ENCODE peak calls at places on chromosomes 5 and 9, in six cellular contexts. U is IMR-90, P is H1, G is mesendoderm, V is neuronal stem cell, Q is mesenchymal stem cell. T is an unnamed sample.

GRCh38 chr5:81402180-81402930 is 8.4 kb upstream of the ACOT12 start:
- DNase-seq in U (no peak), P (no peak), G (no peak), V (no peak), Q (no peak), T (peak; percentile 29)

GRCh38 chr9:27212191-27212590 is 84.8 kb downstream of the EQTN start:
- DNase-seq in U (peak; percentile 37), P (no peak), G (no peak), V (no peak), Q (no peak), T (peak; percentile 86)

GRCh38 chr9:86768020-86768419 is 179.3 kb downstream of the GAS1 start:
- DNase-seq in U (no peak), P (no peak), G (no peak), V (no peak), Q (no peak), T (peak; percentile 41)

GRCh38 chr9:110626109-110626829 is 42.3 kb upstream of the MUSK start:
- DNase-seq in U (peak; percentile 98), P (no peak), G (peak; percentile 27), V (no peak), Q (peak; percentile 98), T (no peak)

GRCh38 chr9:129458155-129458661 is 162.7 kb downstream of the C9orf50 start:
- DNase-seq in U (no peak), P (no peak), G (no peak), V (no peak), Q (peak; percentile 69), T (no peak)

GRCh38 chr5:43889238-43889637 is 286.3 kb downstream of the NNT start:
- DNase-seq in U (peak; percentile 3), P (no peak), G (no peak), V (no peak), Q (peak; percentile 6), T (peak; percentile 20)

GRCh38 chr9:5510360-5510931 is at the start of gene PDCD1LG2:
- DNase-seq in U (peak; percentile 84), P (no peak), G (no peak), V (no peak), Q (peak; percentile 89), T (peak; percentile 89)

GRCh38 chr9:114619205-114619758 is 8.2 kb downstream of the TMEM268 start:
- DNase-seq in U (no peak), P (no peak), G (no peak), V (no peak), Q (no peak), T (peak; percentile 63)

GRCh38 chr9:105088088-105088487 is 156.4 kb upstream of the SLC44A1 start:
- DNase-seq in U (no peak), P (no peak), G (no peak), V (no peak), Q (no peak), T (peak; percentile 30)

GRCh38 chr5:125476888-125477585 is 730.6 kb upstream of the ZNF608 start:
- DNase-seq in U (peak; percentile 47), P (no peak), G (peak; percentile 14), V (no peak), Q (no peak), T (peak; percentile 66)

GRCh38 chr5:39057745-39058144 is 16.5 kb downstream of the RICTOR start:
- DNase-seq in U (no peak), P (no peak), G (no peak), V (no peak), Q (peak; percentile 30), T (no peak)

GRCh38 chr5:81165493-81166119 is 67.5 kb upstream of the CKMT2 start:
- DNase-seq in U (peak; percentile 67), P (peak; percentile 38), G (peak; percentile 91), V (peak; percentile 43), Q (peak; percentile 65), T (peak; percentile 66)

GRCh38 chr5:134905246-134905996 is 490 bp downstream of the PCBD2 start:
- DNase-seq in U (peak; percentile 74), P (no peak), G (peak; percentile 64), V (peak; percentile 36), Q (peak; percentile 75), T (peak; percentile 81)

GRCh38 chr9:115808695-115809094 is 344.9 kb upstream of the PAPPA start:
- DNase-seq in U (peak; percentile 88), P (no peak), G (no peak), V (no peak), Q (peak; percentile 57), T (no peak)

GRCh38 chr9:97773091-97773490 is 76.0 kb upstream of the XPA start:
- DNase-seq in U (no peak), P (no peak), G (no peak), V (no peak), Q (no peak), T (no peak)

GRCh38 chr9:2299156-2299842 is 284.2 kb downstream of the SMARCA2 start:
- DNase-seq in U (no peak), P (no peak), G (no peak), V (no peak), Q (no peak), T (peak; percentile 92)

DNA sequence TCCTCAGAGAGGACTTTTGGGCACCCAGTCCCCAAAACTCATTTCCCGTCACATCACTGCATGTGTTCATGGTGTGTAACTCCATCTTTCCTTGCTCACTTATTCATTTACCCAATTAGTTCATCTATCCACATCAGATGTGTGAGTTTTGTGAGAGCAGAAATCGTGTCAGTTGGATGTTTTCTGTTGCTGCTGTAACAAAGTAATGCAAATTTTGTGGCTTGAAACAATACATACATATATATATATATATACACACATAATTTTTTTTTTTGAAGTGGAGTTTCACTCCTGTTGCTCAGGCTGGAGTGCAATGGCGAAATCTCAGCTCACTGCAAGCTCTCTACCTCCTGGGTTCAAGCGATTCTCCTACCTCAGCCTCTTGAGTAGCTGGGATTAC is 70.5 kb upstream of the BOD1 start:
- DNase-seq in U (no peak), P (no peak), G (no peak), V (no peak), Q (no peak), T (no peak)
- H3K4me3 ChIP-seq in U (no peak overlapping the region), P (no peak overlapping the region), G (no peak overlapping the region), V (no peak overlapping the region), Q (no peak overlapping the region), T (no peak overlapping the region)

GRCh38 chr5:132962429-132962928 is 955 bp downstream of the AFF4 start:
- DNase-seq in U (peak; percentile 76), P (no peak), G (peak; percentile 83), V (peak; percentile 56), Q (peak; percentile 85), T (no peak)

GRCh38 chr5:132961887-132962286 is 1.5 kb downstream of the AFF4 start:
- DNase-seq in U (peak; percentile 81), P (no peak), G (no peak), V (no peak), Q (peak; percentile 38), T (no peak)

GRCh38 chr5:132965120-132965519 is 1.7 kb upstream of the AFF4 start:
- DNase-seq in U (no peak), P (no peak), G (no peak), V (no peak), Q (no peak), T (no peak)

DNA sequence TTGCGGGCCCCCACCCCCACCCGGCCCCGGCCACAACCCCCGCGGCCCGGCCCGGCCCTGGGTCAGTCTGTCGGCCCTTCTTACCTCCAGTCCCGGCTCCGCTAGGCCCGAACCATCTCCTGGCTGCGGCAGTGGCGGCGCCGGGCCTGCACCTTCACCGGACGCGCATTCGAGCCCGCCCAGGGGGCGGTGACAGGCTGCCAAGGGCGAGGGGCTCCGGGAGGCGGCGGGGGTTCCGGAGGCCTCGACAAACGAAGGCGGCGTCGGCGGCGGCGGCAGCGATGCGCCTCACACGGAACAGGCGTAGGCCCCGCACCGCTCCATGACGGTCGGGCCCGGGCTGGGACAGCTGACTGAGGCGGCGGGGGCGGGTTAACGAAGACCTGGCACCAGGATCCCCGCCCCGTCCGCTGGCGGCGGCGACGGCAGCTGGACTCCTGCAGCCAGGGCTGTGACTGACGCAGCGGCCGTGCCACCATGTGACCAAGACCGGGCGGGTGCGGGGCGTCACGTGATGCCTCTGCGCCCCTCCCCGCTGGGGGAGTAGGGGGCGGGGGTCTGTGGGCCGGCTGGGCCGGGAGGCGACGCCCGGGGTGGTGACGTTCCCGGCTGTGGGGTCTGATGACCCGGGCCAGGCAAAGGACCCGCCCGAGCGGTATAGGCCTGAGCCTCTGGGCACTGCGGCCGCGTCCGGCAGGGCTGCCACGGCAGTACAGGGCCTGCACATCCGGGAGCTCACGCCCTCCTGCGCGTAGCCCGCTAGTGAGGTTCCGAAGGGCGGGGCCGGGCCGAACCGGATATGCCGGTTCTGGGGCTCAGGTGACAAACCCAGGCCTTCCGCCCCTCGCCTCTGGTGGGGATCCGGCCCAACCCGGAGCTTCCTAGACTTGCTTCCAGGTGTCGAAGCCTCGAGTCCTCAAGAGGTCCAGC is at the start of gene AFF4:
- DNase-seq in U (peak; percentile 95), P (peak; percentile 88), G (peak; percentile 98), V (peak; percentile 94), Q (peak; percentile 97), T (peak; percentile 97)
- H2BK5ac ChIP-seq in U (peak within 1 kb of the TSS; percentile 99), P (peak within 1 kb of the TSS; percentile 92), G (peak within 1 kb of the TSS; percentile 95), V (peak within 1 kb of the TSS; percentile 96), Q (peak within 1 kb of the TSS; percentile 98), T (peak within 1 kb of the TSS; percentile 65)

GRCh38 chr9:121776009-121776738 is 124.7 kb downstream of the DAB2IP start:
- DNase-seq in U (no peak), P (no peak), G (no peak), V (no peak), Q (no peak), T (no peak)
- H3K36me3 ChIP-seq in U (peaks cover 61% of the 10 kb centered on the region), P (peaks cover 12% of the 10 kb centered on the region), G (peaks cover 4% of the 10 kb centered on the region), V (peaks cover 85% of the 10 kb centered on the region), Q (peaks cover 72% of the 10 kb centered on the region), T (peaks cover 63% of the 10 kb centered on the region)

GRCh38 chr5:150155258-150156032 is at the start of gene PDGFRB:
- DNase-seq in U (peak; percentile 89), P (no peak), G (peak; percentile 84), V (peak; percentile 65), Q (peak; percentile 91), T (no peak)

GRCh38 chr5:150153483-150153882 is 2.2 kb downstream of the PDGFRB start:
- DNase-seq in U (peak; percentile 16), P (no peak), G (no peak), V (no peak), Q (no peak), T (no peak)

GRCh38 chr5:150153957-150154617 is 1.6 kb downstream of the PDGFRB start:
- DNase-seq in U (peak; percentile 80), P (no peak), G (peak; percentile 78), V (no peak), Q (peak; percentile 93), T (peak; percentile 31)

GRCh38 chr5:150156033-150156381 is 362 bp upstream of the PDGFRB start:
- DNase-seq in U (no peak), P (no peak), G (no peak), V (no peak), Q (no peak), T (no peak)

DNA sequence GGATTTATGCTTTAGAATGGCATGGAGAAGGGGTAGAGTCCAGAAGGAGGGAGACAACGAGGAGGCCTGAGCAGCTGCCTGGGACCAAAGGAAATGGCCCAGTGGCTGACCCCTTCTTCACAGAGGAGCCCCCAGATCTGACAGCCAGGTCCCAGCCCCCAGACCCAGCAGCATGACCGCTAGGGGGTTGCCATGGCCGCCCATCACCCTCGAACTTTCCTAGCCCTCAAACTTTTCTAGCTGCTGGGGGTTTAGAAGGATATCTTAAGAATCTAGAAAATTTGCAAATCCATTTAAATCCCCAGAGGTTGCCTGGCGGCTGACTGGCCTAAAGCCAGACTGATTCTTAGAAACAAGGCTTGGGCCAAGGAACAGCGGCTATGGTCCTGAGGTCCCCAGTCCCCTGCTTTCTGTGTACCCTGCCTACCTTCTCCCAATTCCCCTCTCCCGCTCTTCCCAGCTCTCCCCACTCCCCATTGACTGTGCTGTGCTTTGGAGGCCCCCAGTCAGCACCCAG is 969 bp downstream of the PDGFRB start:
- DNase-seq in U (no peak), P (no peak), G (peak; percentile 79), V (no peak), Q (no peak), T (no peak)
- H3K4me3 ChIP-seq in U (peak overlapping the region; percentile 76), P (no peak overlapping the region), G (no peak overlapping the region), V (peak overlapping the region; percentile 46), Q (peak overlapping the region; percentile 95), T (peak overlapping the region; percentile 49)

T was measured in trophoblast cell.